ENCODE peak calls at places on chromosomes 7 and 10, in five cellular contexts. G is HFF-Myc, N is NCI-H526, O is frontal cortex, C is psoas muscle. S is an unnamed sample.
A peak's percentile ranks its signal among the peaks of the same experiment; 100 is the strongest.

GRCh38 chr10:97279121-97279815 is 13.2 kb downstream of the ARHGAP19 start:
- DNase-seq in G (no peak), N (no peak), O (no peak), C (no peak), S (no peak)

GRCh38 chr10:124624875-124625274 is 119.3 kb downstream of the FAM53B start:
- DNase-seq in G (no peak), N (peak; percentile 66), O (no peak), C (no peak), S (no peak)

GRCh38 chr7:110877086-110877485 is 213.8 kb upstream of the LRRN3 start:
- DNase-seq in G (no peak), N (no peak), O (no peak), C (no peak), S (no peak)

GRCh38 chr10:72272689-72273409 is 875 bp upstream of the DDIT4 start:
- DNase-seq in G (peak; percentile 74), N (peak; percentile 89), O (peak; percentile 81), C (peak; percentile 95), S (peak; percentile 90)

GRCh38 chr10:62027841-62028501 is 126.5 kb downstream of the ARID5B start:
- DNase-seq in G (no peak), N (no peak), O (no peak), C (no peak), S (no peak)

GRCh38 chr10:96651998-96652431 is 65.2 kb upstream of the TM9SF3 start:
- DNase-seq in G (no peak), N (no peak), O (no peak), C (no peak), S (no peak)

GRCh38 chr10:58237014-58237830 is 30.5 kb downstream of the IPMK start:
- DNase-seq in G (peak; percentile 76), N (no peak), O (no peak), C (no peak), S (peak; percentile 59)

GRCh38 chr10:96322275-96322674 is 18.0 kb downstream of the DNTT start:
- DNase-seq in G (no peak), N (no peak), O (no peak), C (no peak), S (no peak)

GRCh38 chr7:118183254-118183585 is 744 bp upstream of the LSM8 start:
- DNase-seq in G (no peak), N (no peak), O (no peak), C (no peak), S (no peak)

GRCh38 chr10:131477457-131478205 is 166.1 kb upstream of the TCERG1L start:
- DNase-seq in G (no peak), N (peak; percentile 10), O (no peak), C (no peak), S (no peak)

GRCh38 chr7:90455163-90456030 is 14.0 kb upstream of the PTTG1IP2 start:
- DNase-seq in G (peak; percentile 41), N (peak; percentile 94), O (peak; percentile 30), C (no peak), S (peak; percentile 7)

GRCh38 chr10:70324341-70324861 is 40.6 kb upstream of the NPFFR1 start:
- DNase-seq in G (no peak), N (no peak), O (no peak), C (no peak), S (no peak)

GRCh38 chr10:79135790-79136189 is 67.0 kb downstream of the ZMIZ1 start:
- DNase-seq in G (no peak), N (no peak), O (no peak), C (no peak), S (no peak)

GRCh38 chr10:31358688-31359330 is 39.8 kb downstream of the ZEB1 start:
- DNase-seq in G (no peak), N (no peak), O (peak; percentile 10), C (no peak), S (no peak)

GRCh38 chr7:12385364-12385786 is 18.3 kb downstream of the VWDE start:
- DNase-seq in G (no peak), N (no peak), O (no peak), C (no peak), S (no peak)

GRCh38 chr10:71773221-71773971 is at the start of gene VSIR:
- DNase-seq in G (no peak), N (peak; percentile 73), O (peak; percentile 93), C (peak; percentile 89), S (peak; percentile 41)

GRCh38 chr10:25059990-25060389 is 43.6 kb downstream of the THNSL1 start:
- DNase-seq in G (no peak), N (no peak), O (no peak), C (peak; percentile 37), S (no peak)

GRCh38 chr7:100949227-100949930 is at the start of gene MUC3A:
- DNase-seq in G (no peak), N (no peak), O (no peak), C (no peak), S (no peak)

GRCh38 chr10:100882251-100882643 is 30.5 kb upstream of the SLF2 start:
- DNase-seq in G (no peak), N (no peak), O (no peak), C (no peak), S (no peak)

GRCh38 chr10:101322266-101323151 is 31.5 kb upstream of the BTRC start:
- DNase-seq in G (no peak), N (no peak), O (no peak), C (no peak), S (no peak)

GRCh38 chr10:29926649-29927048 is 132.7 kb downstream of the JCAD start:
- DNase-seq in G (peak; percentile 25), N (no peak), O (no peak), C (no peak), S (no peak)

GRCh38 chr7:126727930-126728331 is 524.8 kb downstream of the GRM8 start:
- DNase-seq in G (peak; percentile 4), N (no peak), O (no peak), C (no peak), S (no peak)

GRCh38 chr7:98418636-98419315 is 17.9 kb upstream of the BAIAP2L1 start:
- DNase-seq in G (peak; percentile 76), N (no peak), O (no peak), C (peak; percentile 28), S (peak; percentile 62)

GRCh38 chr7:98116656-98117461 is 10.2 kb downstream of the LMTK2 start:
- DNase-seq in G (no peak), N (no peak), O (no peak), C (no peak), S (no peak)

GRCh38 chr10:123147635-123148413 is at the start of gene HMX2:
- DNase-seq in G (no peak), N (peak; percentile 90), O (peak; percentile 12), C (no peak), S (no peak)

GRCh38 chr7:121576148-121576921 is 180.2 kb upstream of the FAM3C start:
- DNase-seq in G (no peak), N (peak; percentile 75), O (no peak), C (no peak), S (no peak)

GRCh38 chr7:69698109-69698840 is 100.0 kb downstream of the AUTS2 start:
- DNase-seq in G (no peak), N (no peak), O (no peak), C (no peak), S (no peak)

GRCh38 chr10:70590663-70591416 is 11.7 kb downstream of the PRF1 start:
- DNase-seq in G (no peak), N (no peak), O (no peak), C (no peak), S (no peak)

GRCh38 chr7:3232228-3232627 is 68.8 kb upstream of the SDK1 start:
- DNase-seq in G (no peak), N (no peak), O (no peak), C (no peak), S (no peak)

GRCh38 chr7:33979807-33980355 is 74.5 kb downstream of the BMPER start:
- DNase-seq in G (peak; percentile 63), N (no peak), O (no peak), C (no peak), S (peak; percentile 93)

GRCh38 chr7:2922866-2923265 is 78.8 kb upstream of the GNA12 start:
- DNase-seq in G (no peak), N (no peak), O (no peak), C (no peak), S (no peak)

GRCh38 chr10:103040424-103040823 is 122.3 kb downstream of the CNNM2 start:
- DNase-seq in G (no peak), N (no peak), O (no peak), C (no peak), S (peak; percentile 34)

GRCh38 chr10:89062861-89063260 is 72.3 kb downstream of the FAS start:
- DNase-seq in G (no peak), N (no peak), O (no peak), C (peak; percentile 28), S (no peak)

GRCh38 chr10:5447071-5447470 is 34.7 kb downstream of the NET1 start:
- DNase-seq in G (no peak), N (no peak), O (no peak), C (no peak), S (no peak)

GRCh38 chr7:151607464-151607867 is 87.8 kb upstream of the RHEB start:
- DNase-seq in G (no peak), N (no peak), O (no peak), C (no peak), S (no peak)

GRCh38 chr7:84194484-84195260 is at the start of gene SEMA3A:
- DNase-seq in G (peak; percentile 79), N (peak; percentile 90), O (no peak), C (no peak), S (no peak)

GRCh38 chr7:123435080-123435700 is 99.2 kb downstream of the IQUB start:
- DNase-seq in G (no peak), N (no peak), O (no peak), C (no peak), S (no peak)

GRCh38 chr7:34823650-34824258 is 165.7 kb downstream of the NPSR1 start:
- DNase-seq in G (no peak), N (peak; percentile 80), O (peak; percentile 42), C (peak; percentile 18), S (no peak)

GRCh38 chr7:98223351-98223897 is 12.2 kb downstream of the BHLHA15 start:
- DNase-seq in G (no peak), N (peak; percentile 48), O (no peak), C (no peak), S (no peak)

GRCh38 chr7:35701287-35701686 is 6.4 kb upstream of the HERPUD2 start:
- DNase-seq in G (no peak), N (no peak), O (no peak), C (no peak), S (no peak)

S was measured in BJ.